ENCODE peak calls at places on chromosomes 16 and 17, in ten cellular contexts. K, Z, G, J, O, M, U, D, I and E are unnamed samples.

GRCh38 chr16:26688699-26689098 is 378.0 kb upstream of the C16orf82 start:
- DNase-seq in K (no peak), J (no peak), Z (no peak), M (no peak), U (no peak), D (no peak), G (no peak), O (no peak), I (no peak), E (no peak)

GRCh38 chr16:86626966-86627365 is 48.6 kb downstream of the FOXL1 start:
- DNase-seq in I (no peak), D (no peak), J (no peak), O (no peak), G (no peak), U (no peak), K (no peak), M (no peak), Z (no peak), E (no peak)

GRCh38 chr16:86783626-86784266 is 205.4 kb downstream of the FOXL1 start:
- DNase-seq in G (no peak), I (no peak), M (no peak), D (no peak), K (no peak), J (peak; percentile 28), Z (no peak), O (no peak), U (no peak), E (peak; percentile 80)

GRCh38 chr17:43667506-43668438 is 6.0 kb upstream of the MEOX1 start:
- DNase-seq in O (no peak), D (no peak), M (no peak), Z (no peak), I (peak; percentile 81), K (no peak), G (no peak), U (no peak), J (no peak), E (no peak)

GRCh38 chr17:49180303-49180702 is 30.1 kb downstream of the GNGT2 start:
- DNase-seq in D (peak; percentile 89), G (peak; percentile 60), U (peak; percentile 82), O (peak; percentile 66), J (peak; percentile 70), M (peak; percentile 74), I (peak; percentile 36), K (peak; percentile 28), Z (peak; percentile 69), E (peak; percentile 73)

GRCh38 chr16:89072216-89073130 is 21.2 kb upstream of the ACSF3 start:
- DNase-seq in U (no peak), Z (no peak), I (no peak), O (no peak), G (no peak), J (no peak), M (no peak), K (no peak), D (no peak), E (peak; percentile 79)

GRCh38 chr17:49708515-49709161 is 874 bp upstream of the SLC35B1 start:
- DNase-seq in O (no peak), G (no peak), K (no peak), Z (no peak), I (no peak), D (peak; percentile 50), M (no peak), U (no peak), J (no peak), E (no peak)

GRCh38 chr17:7177954-7178477 is 1.2 kb downstream of the ASGR1 start:
- DNase-seq in O (peak; percentile 13), M (no peak), Z (no peak), G (peak; percentile 53), U (no peak), I (peak; percentile 71), D (peak; percentile 77), K (no peak), J (peak; percentile 87), E (peak; percentile 62)

GRCh38 chr16:65717006-65717720 is 595.3 kb upstream of the CDH11 start:
- DNase-seq in M (no peak), K (no peak), J (no peak), U (no peak), Z (no peak), G (no peak), O (no peak), D (no peak), I (no peak), E (no peak)

GRCh38 chr16:2968368-2968737 is 795 bp upstream of the PAQR4 start:
- DNase-seq in J (no peak), D (no peak), O (no peak), U (no peak), K (no peak), Z (no peak), G (no peak), M (peak; percentile 42), I (no peak), E (no peak)

GRCh38 chr17:34588266-34588665 is 8.9 kb downstream of the TMEM132E start:
- DNase-seq in K (no peak), G (no peak), D (no peak), J (no peak), I (no peak), M (no peak), U (no peak), Z (no peak), O (no peak), E (no peak)

GRCh38 chr16:29877266-29877961 is 14.4 kb upstream of the CDIPT start:
- DNase-seq in M (no peak), Z (peak; percentile 63), J (no peak), K (no peak), G (peak; percentile 56), I (peak; percentile 15), O (peak; percentile 37), U (peak; percentile 59), D (peak; percentile 99), E (no peak)

GRCh38 chr17:9322298-9322697 is 253.3 kb downstream of the STX8 start:
- DNase-seq in M (no peak), K (no peak), J (no peak), G (no peak), D (no peak), Z (no peak), I (no peak), U (no peak), O (no peak), E (no peak)

GRCh38 chr17:71870546-71870862 is 250.3 kb upstream of the SOX9 start:
- DNase-seq in U (no peak), D (no peak), J (no peak), K (no peak), M (no peak), I (no peak), O (no peak), G (no peak), Z (no peak), E (no peak)

GRCh38 chr17:49260922-49261291 is 30.3 kb upstream of the PHOSPHO1 start:
- DNase-seq in O (no peak), K (no peak), G (peak; percentile 33), I (no peak), J (no peak), U (no peak), Z (no peak), M (no peak), D (no peak), E (no peak)

GRCh38 chr17:38752119-38752929 is at the start of gene PSMB3:
- DNase-seq in D (peak; percentile 88), Z (peak; percentile 100), O (peak; percentile 100), K (peak; percentile 90), I (peak; percentile 100), M (peak; percentile 98), G (peak; percentile 95), J (peak; percentile 97), U (peak; percentile 99), E (peak; percentile 99)
- TF ChIP-seq POLR2A in D (no peak), Z (peak; percentile 64), O (no peak), K (peak; percentile 59), I (peak; percentile 35), M (peak; percentile 50), G (peak; percentile 52), J (peak; percentile 54), U (no peak), E (peak; percentile 21)

GRCh38 chr17:81394831-81395599 is at the start of gene BAHCC1:
- DNase-seq in U (peak; percentile 100), O (peak; percentile 100), Z (peak; percentile 100), M (peak; percentile 100), K (no peak), J (peak; percentile 100), G (peak; percentile 99), I (peak; percentile 100), D (peak; percentile 97), E (peak; percentile 100)
- TF ChIP-seq POLR2A in U (peak; percentile 88), O (peak; percentile 95), Z (peak; percentile 79), M (peak; percentile 98), K (no peak), J (peak; percentile 98), G (peak; percentile 94), I (peak; percentile 94), D (no peak), E (peak; percentile 96)

GRCh38 chr17:39979865-39980401 is 674 bp upstream of the PSMD3 start:
- DNase-seq in J (no peak), O (peak; percentile 33), I (peak; percentile 19), G (no peak), K (no peak), M (peak; percentile 23), D (no peak), Z (peak; percentile 48), U (peak; percentile 11), E (no peak)
- TF ChIP-seq POLR2A in J (no peak), O (no peak), I (no peak), G (peak; percentile 22), K (no peak), M (no peak), D (no peak), Z (peak; percentile 87), U (no peak), E (no peak)

GRCh38 chr17:16488572-16488997 is 3.4 kb downstream of the LRRC75A start:
- DNase-seq in K (no peak), O (peak; percentile 61), G (no peak), J (no peak), U (peak; percentile 66), M (peak; percentile 53), Z (no peak), D (no peak), I (no peak), E (no peak)

GRCh38 chr17:16493470-16494048 is 1.6 kb upstream of the LRRC75A start:
- DNase-seq in Z (no peak), M (no peak), G (no peak), J (no peak), O (no peak), U (no peak), K (no peak), I (no peak), D (no peak), E (no peak)

GRCh38 chr17:16492613-16493290 is 759 bp upstream of the LRRC75A start:
- DNase-seq in O (no peak), J (no peak), U (no peak), K (no peak), G (no peak), Z (no peak), M (no peak), D (no peak), I (no peak), E (no peak)

GRCh38 chr17:16491703-16492612 is at the start of gene LRRC75A:
- DNase-seq in O (peak; percentile 34), Z (no peak), G (peak; percentile 68), J (peak; percentile 53), U (peak; percentile 44), I (peak; percentile 16), K (peak; percentile 83), M (peak; percentile 57), D (peak; percentile 74), E (no peak)

DNA sequence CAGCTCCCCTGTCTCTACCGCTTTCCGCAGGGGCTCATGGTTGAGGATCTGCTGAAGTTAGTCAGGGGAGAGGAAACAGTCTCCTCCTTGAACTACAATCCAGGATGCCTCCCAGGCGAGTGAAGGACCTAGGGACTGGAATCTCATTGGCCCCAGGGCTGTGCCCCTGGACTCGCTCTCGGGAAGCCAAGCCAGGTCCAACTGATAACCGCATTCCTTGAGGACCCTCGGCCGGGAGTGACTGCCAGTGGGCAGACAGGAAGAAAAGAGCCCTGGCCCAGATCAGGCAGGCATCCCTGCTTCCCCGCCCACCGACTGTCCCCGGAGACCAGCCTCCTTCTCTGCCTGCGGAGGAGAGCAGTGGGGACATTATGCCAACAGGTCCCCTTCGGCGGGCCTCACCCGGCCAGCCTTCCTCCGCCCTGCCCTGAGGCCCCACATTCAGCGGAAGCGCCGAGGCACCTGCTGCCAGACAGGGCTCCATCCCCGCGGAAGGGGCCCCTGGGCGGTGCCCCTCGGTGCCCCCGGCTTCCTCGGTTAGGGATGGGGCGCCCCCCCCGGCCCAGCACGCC is 776 bp downstream of the LRRC75A start:
- DNase-seq in M (peak; percentile 29), I (no peak), J (no peak), K (no peak), O (no peak), G (no peak), U (no peak), D (peak; percentile 76), Z (no peak), E (no peak)
- TF ChIP-seq POLR2A in M (no peak), I (no peak), J (no peak), K (no peak), O (no peak), G (no peak), U (no peak), D (no peak), Z (no peak), E (no peak)